ENCODE peak calls at places on chromosome 7, in four cellular contexts. M, C, G and Y are unnamed samples.

GRCh38 chr7:33905389-33906032 is at the start of gene BMPER:
- DNase-seq in M (peak; percentile 19), C (peak; percentile 15), G (no peak), Y (peak; percentile 33)

GRCh38 chr7:11985376-11985775 is 153.4 kb upstream of the THSD7A start:
- DNase-seq in M (no peak), C (no peak), G (no peak), Y (no peak)

GRCh38 chr7:144731661-144732060 is 104.2 kb downstream of the TPK1 start:
- DNase-seq in C (no peak), M (no peak), G (no peak), Y (no peak)

GRCh38 chr7:23938937-23939552 is 229.0 kb downstream of the STK31 start:
- DNase-seq in G (no peak), C (peak; percentile 22), M (peak; percentile 11), Y (no peak)

GRCh38 chr7:117282239-117282812 is 40.5 kb downstream of the WNT2 start:
- DNase-seq in M (no peak), G (no peak), C (no peak), Y (no peak)

GRCh38 chr7:15839415-15840100 is 153.1 kb upstream of the MEOX2 start:
- DNase-seq in M (no peak), C (peak; percentile 13), G (no peak), Y (peak; percentile 64)

GRCh38 chr7:43295429-43295828 is 183.0 kb downstream of the HECW1 start:
- DNase-seq in C (no peak), M (no peak), G (no peak), Y (no peak)

GRCh38 chr7:149871576-149871975 is 2.2 kb upstream of the ATP6V0E2 start:
- DNase-seq in M (no peak), C (no peak), G (no peak), Y (no peak)

GRCh38 chr7:116138202-116138801 is 72.0 kb upstream of the TES start:
- DNase-seq in M (peak; percentile 83), G (no peak), C (peak; percentile 16), Y (no peak)

GRCh38 chr7:44735403-44736165 is 13.1 kb upstream of the ZMIZ2 start:
- DNase-seq in G (no peak), M (peak; percentile 99), C (no peak), Y (no peak)

GRCh38 chr7:40836218-40836617 is 701.4 kb downstream of the SUGCT start:
- DNase-seq in G (no peak), M (peak; percentile 21), C (no peak), Y (no peak)

GRCh38 chr7:1619152-1620079 is 49.6 kb upstream of the PSMG3 start:
- DNase-seq in M (no peak), C (no peak), G (no peak), Y (no peak)

GRCh38 chr7:151645311-151645710 is 125.6 kb upstream of the RHEB start:
- DNase-seq in C (no peak), G (no peak), M (no peak), Y (no peak)

DNA sequence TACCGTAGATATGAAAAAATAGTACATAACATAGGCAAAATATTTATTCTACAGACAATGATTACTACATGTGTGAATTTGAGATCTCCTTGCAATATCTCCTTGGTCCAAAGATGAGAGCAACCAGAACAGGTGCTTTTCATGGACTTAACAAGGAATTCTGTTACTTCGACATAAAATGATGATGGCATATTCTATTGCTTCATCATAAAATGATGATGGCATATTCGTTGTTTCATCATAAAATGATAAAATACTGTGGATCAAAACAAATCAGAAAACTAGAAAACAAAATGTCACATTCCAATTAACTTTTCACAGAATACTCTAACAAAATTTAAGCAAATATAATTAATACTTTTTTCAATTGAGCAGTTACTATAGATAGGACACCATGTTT is 4.8 kb downstream of the OSBPL3 start:
- DNase-seq in G (no peak), C (no peak), M (no peak), Y (no peak)
- H3K4me1 ChIP-seq in G (no peaks in the 10 kb centered on the region), C (no peaks in the 10 kb centered on the region), M (peaks cover 26% of the 10 kb centered on the region), Y (peaks cover 6% of the 10 kb centered on the region)

GRCh38 chr7:98398567-98399372 is 2.1 kb downstream of the BAIAP2L1 start:
- DNase-seq in M (no peak), G (no peak), C (peak; percentile 17), Y (no peak)
- TF ChIP-seq CTCF in M (no peak), G (no peak), C (no peak), Y (no peak)

DNA sequence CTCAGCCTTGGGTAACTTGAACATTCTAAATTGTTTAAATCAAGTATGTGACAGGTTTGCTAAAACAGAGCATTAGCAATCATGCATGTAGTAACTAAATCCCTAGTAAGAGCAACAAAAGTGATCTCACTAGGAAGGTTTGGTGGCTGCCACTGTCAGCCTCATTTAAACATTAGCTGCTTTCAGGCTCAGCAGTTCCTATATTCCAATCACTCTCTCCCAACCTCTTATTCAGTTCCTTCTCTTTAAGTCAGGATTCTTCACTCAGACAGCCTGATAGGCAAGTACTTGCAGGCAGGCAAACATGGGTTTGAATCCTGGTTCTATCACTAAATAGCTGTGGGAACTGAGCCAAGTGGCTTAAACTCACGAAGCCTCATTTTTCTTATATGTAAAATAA is 3.6 kb downstream of the CREB3L2 start:
- DNase-seq in C (no peak), M (peak; percentile 40), G (no peak), Y (no peak)
- H3K4me1 ChIP-seq in C (peaks cover 56% of the 10 kb centered on the region), M (peaks cover 8% of the 10 kb centered on the region), G (peaks cover 51% of the 10 kb centered on the region), Y (peaks cover 29% of the 10 kb centered on the region)

GRCh38 chr7:22726849-22727792 is at the start of gene IL6:
- DNase-seq in M (peak; percentile 97), G (no peak), C (peak; percentile 72), Y (peak; percentile 90)
- TF ChIP-seq CTCF in M (no peak), G (no peak), C (no peak), Y (no peak)

GRCh38 chr7:132472463-132473120 is 103.7 kb downstream of the PLXNA4 start:
- DNase-seq in G (peak; percentile 19), M (no peak), C (peak; percentile 5), Y (peak; percentile 64)

GRCh38 chr7:132475037-132475668 is 101.1 kb downstream of the PLXNA4 start:
- DNase-seq in C (no peak), M (no peak), G (no peak), Y (no peak)

GRCh38 chr7:132476541-132476940 is 99.7 kb downstream of the PLXNA4 start:
- DNase-seq in M (no peak), C (no peak), G (no peak), Y (no peak)

GRCh38 chr7:132480534-132480933 is 95.7 kb downstream of the PLXNA4 start:
- DNase-seq in G (no peak), M (no peak), C (no peak), Y (peak; percentile 52)

DNA sequence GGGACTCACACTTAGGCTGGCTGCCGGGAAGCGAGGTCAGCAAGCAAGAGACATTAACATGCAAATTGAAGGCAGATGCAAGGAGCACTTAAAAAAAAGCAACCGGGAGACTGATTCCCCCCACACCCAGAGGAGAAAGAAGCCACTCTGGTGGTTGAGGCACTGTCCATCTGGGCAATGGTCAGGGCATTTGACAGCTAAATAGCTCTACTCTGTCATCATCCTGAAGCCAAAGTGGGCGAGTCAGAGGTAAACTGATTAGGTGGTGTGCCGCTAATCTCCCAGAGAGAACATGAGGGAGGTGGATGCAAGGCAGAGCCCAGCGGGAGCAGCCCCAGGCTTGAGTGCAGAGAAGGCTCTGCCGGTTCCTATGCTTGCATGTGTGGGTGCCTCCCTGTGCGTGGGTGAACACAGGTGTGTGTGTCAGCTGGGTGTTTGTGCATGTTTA is 100.6 kb downstream of the PLXNA4 start:
- DNase-seq in C (no peak), M (no peak), G (no peak), Y (no peak)
- H3K4me1 ChIP-seq in C (no peaks in the 10 kb centered on the region), M (no peaks in the 10 kb centered on the region), G (peaks cover 18% of the 10 kb centered on the region), Y (peaks cover 9% of the 10 kb centered on the region)

DNA sequence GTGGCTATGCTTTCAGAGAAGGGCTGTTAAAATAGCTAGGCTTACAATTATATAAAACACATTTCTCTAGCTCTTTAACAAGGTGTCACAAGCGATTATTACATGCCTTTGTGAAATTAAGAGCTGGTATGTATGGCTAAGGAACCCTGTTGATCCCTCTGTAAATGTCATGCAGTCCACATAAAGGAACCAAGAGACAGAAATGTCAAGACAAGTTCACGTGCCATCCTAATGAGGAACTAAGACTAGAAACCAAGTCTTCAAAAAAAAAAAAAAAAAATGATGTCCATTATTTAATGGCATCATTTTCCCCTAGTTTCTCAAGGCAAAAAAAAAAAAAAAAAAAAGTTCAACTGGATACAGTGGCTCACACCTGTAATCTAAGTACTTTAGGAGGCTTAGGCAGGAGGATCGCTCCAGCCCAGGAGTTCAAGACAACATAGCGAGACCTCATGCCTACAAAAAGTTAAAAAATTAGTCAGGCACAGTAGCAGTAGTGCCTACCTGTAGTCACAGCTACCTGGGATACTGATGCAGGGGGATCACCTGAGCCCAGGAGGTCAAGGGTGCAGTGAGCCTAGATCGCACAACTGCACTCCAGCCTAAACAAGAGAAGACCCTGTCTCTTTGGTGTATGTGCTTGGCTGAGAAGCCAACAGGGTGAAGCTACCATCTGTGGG is 63.4 kb downstream of the SRPK2 start:
- DNase-seq in M (no peak), G (no peak), C (no peak), Y (no peak)
- TF ChIP-seq CTCF in M (no peak), G (no peak), C (no peak), Y (no peak)